ENCODE peak calls at places on chromosomes 16 and 17, in eight cellular contexts. P, W, V, N, U, D, F and B are unnamed samples.

GRCh38 chr16:89920723-89921122 is 2.1 kb downstream of the MC1R start:
- DNase-seq in U (no peak), V (no peak), P (no peak), F (no peak), W (no peak), D (no peak), N (no peak), B (no peak)

GRCh38 chr17:28953444-28954118 is 2.3 kb upstream of the PHF12 start:
- DNase-seq in W (peak), F (peak), N (peak), U (peak), V (no peak), P (no peak), D (no peak), B (peak)

GRCh38 chr16:64991011-64991410 is 130.9 kb downstream of the CDH11 start:
- DNase-seq in V (no peak), W (no peak), D (no peak), N (no peak), P (no peak), F (no peak), U (no peak), B (no peak)

GRCh38 chr17:83135692-83136091 is 56.3 kb downstream of the METRNL start:
- DNase-seq in N (no peak), D (no peak), W (no peak), U (no peak), P (no peak), V (no peak), F (no peak), B (no peak)

GRCh38 chr17:57874058-57874419 is 24.2 kb upstream of the MRPS23 start:
- DNase-seq in D (no peak), V (no peak), P (no peak), F (no peak), N (no peak), W (no peak), U (no peak), B (no peak)

GRCh38 chr16:88398874-88399178 is 16.1 kb downstream of the ZNF469 start:
- DNase-seq in F (no peak), V (no peak), D (no peak), N (no peak), P (no peak), U (no peak), W (no peak), B (no peak)

GRCh38 chr17:76843703-76844484 is 24.3 kb upstream of the MGAT5B start:
- DNase-seq in P (no peak), W (no peak), F (no peak), U (no peak), D (no peak), N (no peak), V (no peak), B (no peak)

GRCh38 chr17:29376667-29377268 is 13.4 kb upstream of the TAOK1 start:
- DNase-seq in W (peak), F (no peak), P (no peak), U (no peak), V (peak), D (peak), N (no peak), B (no peak)

GRCh38 chr17:164536-165235 is 16.8 kb downstream of the DOC2B start:
- DNase-seq in D (peak), P (no peak), N (no peak), F (peak), W (peak), U (no peak), V (peak), B (no peak)

GRCh38 chr17:49646391-49647255 is 31.3 kb downstream of the SPOP start:
- DNase-seq in F (peak), U (no peak), D (no peak), W (peak), N (no peak), V (no peak), P (no peak), B (peak)

GRCh38 chr17:42581744-42582270 is 4.3 kb upstream of the PSMC3IP start:
- DNase-seq in W (no peak), P (no peak), D (no peak), V (no peak), U (no peak), F (no peak), N (no peak), B (no peak)

GRCh38 chr17:1473841-1474240 is 17.8 kb upstream of the CRK start:
- DNase-seq in V (peak), P (no peak), D (no peak), W (no peak), F (peak), N (no peak), U (no peak), B (no peak)

GRCh38 chr17:57337390-57337789 is 81.1 kb downstream of the MSI2 start:
- DNase-seq in F (no peak), N (no peak), P (peak), U (no peak), W (no peak), V (peak), D (no peak), B (no peak)

GRCh38 chr17:13597723-13598347 is 3.9 kb downstream of the HS3ST3A1 start:
- DNase-seq in P (no peak), F (peak), N (no peak), V (no peak), U (peak), W (peak), D (no peak), B (no peak)

GRCh38 chr17:30720013-30720471 is 104.5 kb downstream of the CRLF3 start:
- DNase-seq in W (no peak), N (no peak), D (no peak), V (no peak), P (no peak), U (no peak), F (no peak), B (no peak)

GRCh38 chr17:52027620-52028019 is 130.9 kb downstream of the CA10 start:
- DNase-seq in P (no peak), V (no peak), D (no peak), W (peak), U (no peak), N (no peak), F (no peak), B (no peak)

GRCh38 chr17:40596261-40596919 is 31.1 kb upstream of the CCR7 start:
- DNase-seq in W (peak), V (no peak), U (no peak), P (no peak), D (no peak), F (peak), N (no peak), B (peak)

GRCh38 chr17:27551701-27552466 is 79.1 kb upstream of the LGALS9 start:
- DNase-seq in D (no peak), W (peak), N (no peak), U (no peak), P (no peak), V (no peak), F (no peak), B (no peak)

GRCh38 chr16:30951785-30952184 is 2.9 kb downstream of the ORAI3 start:
- DNase-seq in V (no peak), F (no peak), P (peak), D (no peak), N (no peak), W (no peak), U (no peak), B (no peak)

GRCh38 chr16:8621572-8622314 is at the start of gene METTL22:
- DNase-seq in F (peak), D (peak), V (peak), W (peak), P (peak), U (peak), N (peak), B (peak)

GRCh38 chr17:3665834-3666233 is 2.5 kb downstream of the TAX1BP3 start:
- DNase-seq in W (no peak), D (peak), V (no peak), N (no peak), F (no peak), P (no peak), U (no peak), B (no peak)

GRCh38 chr16:1984347-1985225 is 593 bp downstream of the GFER start:
- DNase-seq in D (no peak), U (no peak), N (no peak), W (no peak), P (no peak), F (no peak), V (no peak), B (no peak)

GRCh38 chr16:27244363-27244755 is 24.2 kb downstream of the NSMCE1 start:
- DNase-seq in D (no peak), U (no peak), F (no peak), W (no peak), P (no peak), V (no peak), N (no peak), B (no peak)

GRCh38 chr17:8798176-8799000 is 777 bp downstream of the MFSD6L start:
- DNase-seq in D (no peak), P (no peak), W (no peak), N (no peak), F (no peak), U (no peak), V (no peak), B (no peak)

GRCh38 chr16:68504066-68504465 is 35.0 kb upstream of the ZFP90 start:
- DNase-seq in F (no peak), W (no peak), N (no peak), P (no peak), D (no peak), V (no peak), U (no peak), B (no peak)

GRCh38 chr17:72192409-72193192 is 71.8 kb downstream of the SOX9 start:
- DNase-seq in N (no peak), D (no peak), F (no peak), P (peak), W (no peak), U (no peak), V (no peak), B (no peak)

GRCh38 chr16:8048433-8048832 is 541.9 kb downstream of the TMEM114 start:
- DNase-seq in N (no peak), P (no peak), W (no peak), F (no peak), U (no peak), V (no peak), D (no peak), B (no peak)

GRCh38 chr17:74325743-74326379 is at the start of gene KIF19:
- DNase-seq in W (no peak), U (peak), N (peak), P (peak), V (no peak), D (no peak), F (peak), B (no peak)

GRCh38 chr17:34051046-34051445 is 204.0 kb upstream of the CCL2 start:
- DNase-seq in P (no peak), N (no peak), F (no peak), W (no peak), D (no peak), U (no peak), V (no peak), B (no peak)

GRCh38 chr17:37392024-37392590 is 14.5 kb downstream of the ACACA start:
- DNase-seq in W (peak), P (no peak), D (no peak), V (no peak), F (no peak), N (no peak), U (no peak), B (no peak)

GRCh38 chr17:17214646-17215436 is 8.7 kb upstream of the PLD6 start:
- DNase-seq in V (no peak), D (no peak), P (no peak), W (no peak), F (no peak), U (no peak), N (no peak), B (no peak)

GRCh38 chr16:85935957-85936760 is 37.2 kb downstream of the IRF8 start:
- DNase-seq in N (peak), V (no peak), W (no peak), P (no peak), F (peak), D (no peak), U (peak), B (no peak)

GRCh38 chr16:89010210-89010925 is 33.4 kb upstream of the CBFA2T3 start:
- DNase-seq in U (no peak), N (no peak), P (no peak), F (no peak), V (no peak), D (no peak), W (no peak), B (no peak)

GRCh38 chr16:20320178-20320577 is 7.1 kb downstream of the GP2 start:
- DNase-seq in N (no peak), U (no peak), W (no peak), V (no peak), P (no peak), F (no peak), D (no peak), B (no peak)

GRCh38 chr16:84178146-84178765 is 8.6 kb downstream of the TAF1C start:
- DNase-seq in V (no peak), P (no peak), N (no peak), D (no peak), W (no peak), U (no peak), F (no peak), B (no peak)

GRCh38 chr17:16820979-16821543 is 131.0 kb downstream of the CCDC144A start:
- DNase-seq in F (no peak), W (no peak), P (no peak), N (no peak), D (no peak), U (no peak), V (no peak), B (no peak)